ENCODE peak calls at places on chromosomes 7 and 10, in nine cellular contexts. W, I, N, X, B, P, S, H and F are unnamed samples.

GRCh38 chr7:102912742-102913141 is at the start of gene LRRC17:
- DNase-seq in W (peak), I (no peak), N (no peak), X (no peak), B (no peak), P (peak), S (no peak), H (no peak), F (no peak)

GRCh38 chr7:9981950-9982349 is 991.7 kb upstream of the PHF14 start:
- DNase-seq in W (no peak), I (no peak), N (no peak), X (no peak), B (no peak), P (no peak), S (no peak), H (no peak), F (no peak)

GRCh38 chr10:131444862-131445461 is 133.4 kb upstream of the TCERG1L start:
- DNase-seq in W (no peak), I (no peak), N (no peak), X (no peak), B (peak), P (no peak), S (no peak), H (no peak), F (no peak)

GRCh38 chr10:106612381-106612780 is 552.1 kb downstream of the SORCS1 start:
- DNase-seq in W (no peak), I (no peak), N (no peak), X (no peak), B (no peak), P (no peak), S (no peak), H (no peak), F (no peak)

GRCh38 chr7:43450894-43451293 is 132.0 kb upstream of the STK17A start:
- DNase-seq in W (no peak), I (no peak), N (no peak), X (no peak), B (no peak), P (no peak), S (no peak), H (no peak), F (no peak)

GRCh38 chr7:131225619-131226101 is 102.0 kb upstream of the MKLN1 start:
- DNase-seq in W (peak), I (no peak), N (no peak), X (no peak), B (no peak), P (peak), S (no peak), H (peak), F (no peak)

GRCh38 chr7:134330990-134331389 is 14.3 kb upstream of the SLC35B4 start:
- DNase-seq in W (no peak), I (no peak), N (no peak), X (no peak), B (no peak), P (no peak), S (no peak), H (no peak), F (no peak)

GRCh38 chr7:149741629-149742028 is 31.8 kb downstream of the ZNF467 start:
- DNase-seq in W (no peak), I (no peak), N (peak), X (no peak), B (no peak), P (no peak), S (no peak), H (no peak), F (no peak)

GRCh38 chr10:122864901-122865300 is 14.5 kb downstream of the FAM24B start:
- DNase-seq in W (no peak), I (no peak), N (no peak), X (peak), B (no peak), P (peak), S (no peak), H (peak), F (no peak)

GRCh38 chr7:84790873-84791272 is 396.0 kb downstream of the SEMA3D start:
- DNase-seq in W (no peak), I (no peak), N (no peak), X (no peak), B (no peak), P (no peak), S (no peak), H (peak), F (no peak)

GRCh38 chr7:99729501-99730261 is 5.3 kb downstream of the CYP3A7 start:
- DNase-seq in W (no peak), I (no peak), N (no peak), X (peak), B (no peak), P (no peak), S (no peak), H (peak), F (no peak)

GRCh38 chr10:97356318-97356914 is 21.9 kb upstream of the FRAT2 start:
- DNase-seq in W (no peak), I (no peak), N (no peak), X (no peak), B (no peak), P (no peak), S (no peak), H (no peak), F (no peak)

GRCh38 chr10:17749890-17750289 is 2.1 kb upstream of the TMEM236 start:
- DNase-seq in W (no peak), I (no peak), N (no peak), X (no peak), B (no peak), P (no peak), S (no peak), H (no peak), F (no peak)

GRCh38 chr10:8719971-8720370 is 665.5 kb downstream of the GATA3 start:
- DNase-seq in W (no peak), I (no peak), N (no peak), X (no peak), B (no peak), P (no peak), S (no peak), H (no peak), F (no peak)

GRCh38 chr7:55054252-55054651 is 35.4 kb downstream of the EGFR start:
- DNase-seq in W (no peak), I (no peak), N (no peak), X (no peak), B (no peak), P (no peak), S (no peak), H (no peak), F (no peak)
- TF ChIP-seq CTCF in W (no peak), I (peak), N (no peak), X (no peak), B (peak), P (no peak), S (no peak), H (no peak), F (peak)

GRCh38 chr10:31947144-31947926 is 18.7 kb upstream of the ARHGAP12 start:
- DNase-seq in W (no peak), I (no peak), N (no peak), X (peak), B (no peak), P (peak), S (no peak), H (peak), F (no peak)
- TF ChIP-seq CTCF in W (no peak), I (no peak), N (no peak), X (peak), B (peak), P (peak), S (peak), H (peak), F (peak)

DNA sequence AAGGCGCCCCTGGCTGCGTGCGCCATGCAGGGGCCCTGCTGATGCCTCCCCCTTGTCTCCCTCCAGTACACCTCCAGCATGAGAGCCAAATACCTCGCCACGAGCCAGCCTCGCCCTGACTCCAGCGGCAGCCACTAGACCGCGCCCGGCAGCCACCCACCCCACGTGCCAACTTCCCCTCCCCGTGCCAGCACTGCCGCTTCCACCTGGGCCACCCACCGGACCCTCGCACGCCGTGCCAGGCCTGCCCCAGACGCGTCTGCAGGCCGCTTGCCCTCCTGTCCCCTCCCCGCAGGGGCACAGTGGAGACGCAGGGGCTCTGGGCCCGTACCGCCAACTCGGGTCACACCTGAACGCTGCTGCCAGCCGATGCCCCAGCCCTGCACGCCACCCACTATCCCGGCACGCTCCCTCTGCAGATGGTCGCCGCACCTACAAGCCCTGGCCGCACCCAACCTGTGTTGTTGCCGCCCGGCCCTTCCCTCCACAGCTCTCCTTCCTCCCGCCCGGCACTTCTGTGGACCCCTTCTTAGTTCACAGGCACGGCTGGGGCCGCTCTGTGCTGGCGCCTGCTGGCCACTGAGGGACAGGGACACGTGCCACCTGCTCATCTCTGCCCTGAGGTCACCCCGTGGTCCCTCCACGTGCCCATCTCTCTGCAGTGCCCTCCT is 26.3 kb upstream of the AMZ1 start:
- DNase-seq in W (no peak), I (no peak), N (no peak), X (no peak), B (no peak), P (no peak), S (no peak), H (no peak), F (no peak)
- TF ChIP-seq CTCF in W (no peak), I (no peak), N (peak), X (no peak), B (no peak), P (peak), S (peak), H (no peak), F (no peak)

DNA sequence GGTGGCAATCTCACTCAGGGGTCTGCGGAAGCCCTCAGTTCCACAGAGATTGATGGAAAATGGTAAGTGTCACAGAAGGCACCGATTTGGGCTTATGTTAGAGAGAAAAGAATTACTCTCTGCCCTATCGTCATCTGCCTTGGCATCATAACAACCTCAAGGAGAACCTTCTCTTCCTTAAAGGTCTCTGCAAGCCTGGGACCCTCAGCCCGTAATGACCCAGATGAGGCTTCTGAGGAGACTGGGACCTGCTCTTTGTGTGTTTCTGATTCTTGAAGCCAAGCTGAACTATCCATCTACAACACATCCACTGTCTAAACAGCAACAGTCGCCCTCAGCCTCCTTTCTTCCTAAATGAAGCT is 263.1 kb upstream of the AOAH start:
- DNase-seq in W (no peak), I (no peak), N (no peak), X (no peak), B (no peak), P (no peak), S (no peak), H (no peak), F (no peak)
- TF ChIP-seq CTCF in W (no peak), I (no peak), N (no peak), X (peak), B (no peak), P (no peak), S (no peak), H (no peak), F (no peak)

GRCh38 chr7:135645296-135645904 is 16.9 kb upstream of the STMP1 start:
- DNase-seq in W (peak), I (no peak), N (no peak), X (no peak), B (no peak), P (peak), S (no peak), H (peak), F (no peak)
- TF ChIP-seq CTCF in W (peak), I (peak), N (peak), X (peak), B (peak), P (peak), S (peak), H (peak), F (peak)